ENCODE peak calls at places on chromosomes 2 and 18, in six cellular contexts. M, P, S, E, U and A are unnamed samples.

GRCh38 chr2:130389783-130390182 is 33.9 kb downstream of the PTPN18 start:
- DNase-seq in P (no peak), E (no peak), U (no peak), S (no peak), M (no peak), A (no peak)

GRCh38 chr2:183037660-183038340 is 457 bp downstream of the NCKAP1 start:
- DNase-seq in M (peak), P (no peak), E (peak), S (peak), U (peak), A (no peak)

GRCh38 chr18:79524181-79525078 is 128.7 kb downstream of the NFATC1 start:
- DNase-seq in E (no peak), M (no peak), S (no peak), U (peak), P (no peak), A (no peak)

GRCh38 chr2:159799833-159800232 is 1.8 kb upstream of the CD302 start:
- DNase-seq in M (no peak), U (no peak), S (no peak), P (no peak), E (peak), A (no peak)

GRCh38 chr2:126302043-126302442 is 353.9 kb upstream of the GYPC start:
- DNase-seq in E (no peak), P (no peak), S (no peak), M (no peak), U (no peak), A (no peak)

GRCh38 chr2:16394072-16394985 is 271.3 kb downstream of the CYRIA start:
- DNase-seq in E (peak), M (peak), P (no peak), S (peak), U (no peak), A (no peak)

GRCh38 chr2:67290451-67290991 is 106.6 kb upstream of the ETAA1 start:
- DNase-seq in M (no peak), S (no peak), E (no peak), P (no peak), U (no peak), A (peak)

GRCh38 chr2:223055836-223056235 is 3.8 kb downstream of the KCNE4 start:
- DNase-seq in S (no peak), M (peak), U (no peak), P (no peak), E (no peak), A (no peak)

GRCh38 chr2:161625314-161625919 is 1.2 kb downstream of the SLC4A10 start:
- DNase-seq in S (no peak), P (no peak), M (no peak), E (no peak), U (peak), A (no peak)

GRCh38 chr2:14761118-14761517 is 128.6 kb downstream of the LRATD1 start:
- DNase-seq in P (no peak), U (no peak), S (peak), E (no peak), M (no peak), A (no peak)

GRCh38 chr18:30999887-31000628 is 42.5 kb downstream of the DSC3 start:
- DNase-seq in P (no peak), U (no peak), S (no peak), M (no peak), E (no peak), A (no peak)

GRCh38 chr2:118992740-118993391 is 50.9 kb downstream of the MARCO start:
- DNase-seq in U (peak), M (no peak), S (no peak), E (no peak), P (no peak), A (no peak)

GRCh38 chr2:170715932-170716777 is 1.0 kb downstream of the SP5 start:
- DNase-seq in E (peak), P (no peak), S (peak), M (no peak), U (peak), A (no peak)

GRCh38 chr2:101114268-101114783 is 36.9 kb downstream of the TBC1D8 start:
- DNase-seq in S (peak), P (no peak), E (no peak), M (no peak), U (no peak), A (no peak)

GRCh38 chr2:197092431-197092830 is 165.9 kb upstream of the PGAP1 start:
- DNase-seq in U (no peak), E (no peak), P (no peak), M (no peak), S (peak), A (no peak)

GRCh38 chr18:42290318-42291307 is 335.6 kb downstream of the PIK3C3 start:
- DNase-seq in P (no peak), E (no peak), U (no peak), M (no peak), S (no peak), A (no peak)

GRCh38 chr2:135212757-135213156 is 160.7 kb downstream of the RAB3GAP1 start:
- DNase-seq in U (no peak), E (no peak), M (no peak), P (no peak), S (no peak), A (no peak)

GRCh38 chr2:190409616-190410015 is 1.5 kb downstream of the MFSD6 start:
- DNase-seq in M (no peak), S (peak), U (no peak), E (no peak), P (no peak), A (no peak)

GRCh38 chr2:10447300-10448207 is 573 bp downstream of the ODC1 start:
- DNase-seq in P (peak), M (peak), S (peak), E (peak), U (peak), A (no peak)

GRCh38 chr2:219035942-219036341 is 5.4 kb downstream of the CFAP65 start:
- DNase-seq in M (no peak), E (no peak), S (no peak), P (no peak), U (no peak), A (no peak)

GRCh38 chr2:50726186-50726585 is 305.7 kb downstream of the NRXN1 start:
- DNase-seq in S (no peak), E (no peak), P (no peak), U (no peak), M (no peak), A (no peak)

GRCh38 chr2:222423632-222424280 is 587 bp upstream of the SGPP2 start:
- DNase-seq in U (peak), P (peak), E (no peak), M (no peak), S (no peak), A (no peak)

GRCh38 chr2:38907743-38908562 is 18.3 kb downstream of the ARHGEF33 start:
- DNase-seq in S (no peak), M (no peak), P (peak), U (no peak), E (peak), A (no peak)

GRCh38 chr2:227406177-227407031 is 18.7 kb upstream of the SCYGR1 start:
- DNase-seq in S (peak), M (peak), U (peak), P (no peak), E (peak), A (peak)

GRCh38 chr2:76870011-76870410 is 652.2 kb downstream of the LRRTM4 start:
- DNase-seq in S (no peak), U (no peak), E (no peak), M (no peak), P (no peak), A (no peak)

GRCh38 chr2:182372661-182373060 is 54.2 kb downstream of the PDE1A start:
- DNase-seq in E (peak), M (no peak), P (no peak), S (no peak), U (no peak), A (peak)

GRCh38 chr2:8984855-8985254 is 18.6 kb downstream of the MBOAT2 start:
- DNase-seq in M (no peak), E (no peak), S (no peak), P (no peak), U (no peak), A (no peak)

GRCh38 chr2:8986327-8986976 is 17.0 kb downstream of the MBOAT2 start:
- DNase-seq in M (peak), U (peak), P (no peak), E (peak), S (no peak), A (no peak)

GRCh38 chr2:8989536-8990079 is 13.9 kb downstream of the MBOAT2 start:
- DNase-seq in S (no peak), P (no peak), M (no peak), U (no peak), E (no peak), A (no peak)

GRCh38 chr2:8985561-8986326 is 17.7 kb downstream of the MBOAT2 start:
- DNase-seq in U (no peak), M (no peak), P (no peak), E (no peak), S (no peak), A (no peak)

DNA sequence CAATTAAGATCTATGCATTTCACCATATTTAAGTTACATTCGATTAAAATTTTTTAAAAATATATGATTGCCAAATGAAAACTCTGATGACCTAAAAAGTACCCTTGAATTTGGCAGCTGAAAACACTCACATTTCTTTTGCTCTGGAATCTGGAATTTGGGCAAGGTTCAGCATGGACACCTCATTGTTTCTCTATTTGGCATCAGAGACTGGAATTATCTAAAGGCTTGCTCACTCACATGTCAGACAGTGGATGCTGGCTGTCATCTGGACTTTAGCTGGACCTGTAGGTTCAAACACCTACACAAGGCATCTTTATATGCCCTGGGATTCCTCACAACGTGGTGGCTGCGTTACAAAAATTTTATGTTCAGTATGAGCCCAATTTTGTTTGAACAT is 16.1 kb downstream of the MBOAT2 start:
- DNase-seq in P (no peak), E (no peak), U (no peak), M (no peak), S (no peak), A (no peak)
- TF ChIP-seq SIN3A in P (no peak), E (no peak), U (no peak), M (no peak), S (peak), A (no peak)

GRCh38 chr2:24489465-24489864 is 1.6 kb upstream of the NCOA1 start:
- DNase-seq in S (no peak), M (peak), P (no peak), E (no peak), U (peak), A (no peak)
- H3K4me2 ChIP-seq in S (peak), M (peak), P (peak), E (peak), U (peak), A (peak)

GRCh38 chr18:76388261-76388660 is 106.8 kb downstream of the ZNF516 start:
- DNase-seq in E (no peak), P (no peak), M (no peak), U (no peak), S (no peak), A (no peak)

GRCh38 chr18:76391038-76391437 is 104.0 kb downstream of the ZNF516 start:
- DNase-seq in E (no peak), M (no peak), P (no peak), S (no peak), U (no peak), A (no peak)

GRCh38 chr18:76388891-76389423 is 106.1 kb downstream of the ZNF516 start:
- DNase-seq in S (no peak), E (no peak), U (no peak), P (no peak), M (no peak), A (no peak)

GRCh38 chr18:76391746-76392145 is 103.3 kb downstream of the ZNF516 start:
- DNase-seq in U (no peak), S (no peak), E (no peak), P (no peak), M (no peak), A (no peak)

GRCh38 chr18:76390452-76391035 is 104.5 kb downstream of the ZNF516 start:
- DNase-seq in P (no peak), S (no peak), E (no peak), M (no peak), U (no peak), A (no peak)
- H3K27ac ChIP-seq in P (no peak), S (no peak), E (no peak), M (no peak), U (no peak), A (no peak)

GRCh38 chr2:12317286-12317685 is 399.4 kb upstream of the TRIB2 start:
- DNase-seq in S (no peak), U (no peak), P (no peak), M (no peak), E (no peak), A (no peak)

GRCh38 chr2:12313445-12314118 is 403.2 kb upstream of the TRIB2 start:
- DNase-seq in E (no peak), P (no peak), M (no peak), U (no peak), S (no peak), A (no peak)

GRCh38 chr2:12316464-12316863 is 400.3 kb upstream of the TRIB2 start:
- DNase-seq in U (no peak), S (no peak), E (no peak), M (no peak), P (no peak), A (no peak)

GRCh38 chr2:12315224-12315623 is 401.5 kb upstream of the TRIB2 start:
- DNase-seq in M (peak), E (no peak), S (no peak), P (no peak), U (no peak), A (no peak)

GRCh38 chr2:12314119-12314735 is 402.5 kb upstream of the TRIB2 start:
- DNase-seq in S (no peak), P (no peak), M (no peak), E (no peak), U (peak), A (no peak)
- TF ChIP-seq SIN3A in S (no peak), P (no peak), M (no peak), E (no peak), U (no peak), A (no peak)